ENCODE peak calls at places on chromosomes 16 and 17, in five cellular contexts. V is stimulated activated CD4-positive, alpha-beta T cell treated with anti-CD3 and anti-CD28 coated beads, Interleukin-4, amount 100 ng/mL, for 4 hours; S is A172; K is omental fat pad; P is HFFc6. X is an unnamed sample.

GRCh38 chr17:59365383-59365981 is 34.0 kb downstream of the YPEL2 start:
- DNase-seq in S (no peak), P (no peak), K (no peak), V (no peak), X (no peak)

GRCh38 chr16:8962393-8963009 is 1.2 kb downstream of the USP7 start:
- DNase-seq in K (no peak), P (no peak), V (peak), S (no peak), X (no peak)

GRCh38 chr17:51118330-51119195 is 2.1 kb downstream of the SPAG9 start:
- DNase-seq in S (no peak), V (no peak), K (no peak), P (no peak), X (no peak)

GRCh38 chr17:1511756-1512321 is 4.6 kb downstream of the INPP5K start:
- DNase-seq in S (no peak), K (no peak), P (no peak), V (no peak), X (no peak)

GRCh38 chr17:48545022-48545376 is at the start of gene HOXB2:
- DNase-seq in V (no peak), K (no peak), S (no peak), P (no peak), X (no peak)

GRCh38 chr16:88382491-88383400 is at the start of gene ZNF469:
- DNase-seq in V (peak), K (no peak), S (peak), P (peak), X (no peak)

GRCh38 chr16:15672514-15673167 is 22.6 kb downstream of the NDE1 start:
- DNase-seq in P (peak), S (peak), V (peak), K (peak), X (peak)

GRCh38 chr16:25051446-25052160 is 36.4 kb upstream of the ARHGAP17 start:
- DNase-seq in P (peak), K (no peak), S (no peak), V (no peak), X (peak)

GRCh38 chr16:18827890-18828289 is 26.5 kb upstream of the ARL6IP1 start:
- DNase-seq in P (no peak), K (no peak), S (no peak), V (no peak), X (no peak)

GRCh38 chr16:58556678-58557077 is 41.4 kb downstream of the SETD6 start:
- DNase-seq in P (peak), S (no peak), K (no peak), V (no peak), X (peak)